ENCODE peak calls at places on chromosomes 1 and 21, in seven cellular contexts. One of them, this sample, is unnamed.

GRCh38 chr1:201264554-201264953 is 18.8 kb upstream of the PKP1 start:
- DNase-seq in progenitor cell of endocrine pancreas: no peak
- DNase-seq in activated CD8-positive, alpha-beta T cell treated with anti-CD3 and anti-CD28 coated beads for 36 hours: no peak
- DNase-seq in C1 segment of cervical spinal cord: no peak
- DNase-seq in CD14-positive monocyte: no peak
- DNase-seq in CD8-positive, alpha-beta T cell: no peak
- DNase-seq in NCI-H774: no peak
- DNase-seq in this sample: no peak

GRCh38 chr1:158354255-158354654 is 561 bp downstream of the CD1E start:
- DNase-seq in NCI-H774: no peak
- DNase-seq in CD8-positive, alpha-beta T cell: no peak
- DNase-seq in progenitor cell of endocrine pancreas: no peak
- DNase-seq in CD14-positive monocyte: no peak
- DNase-seq in activated CD8-positive, alpha-beta T cell treated with anti-CD3 and anti-CD28 coated beads for 36 hours: no peak
- DNase-seq in C1 segment of cervical spinal cord: no peak
- DNase-seq in this sample: no peak

GRCh38 chr1:88729297-88729696 is 45.2 kb downstream of the PKN2 start:
- DNase-seq in CD14-positive monocyte: no peak
- DNase-seq in progenitor cell of endocrine pancreas: no peak
- DNase-seq in activated CD8-positive, alpha-beta T cell treated with anti-CD3 and anti-CD28 coated beads for 36 hours: no peak
- DNase-seq in NCI-H774: no peak
- DNase-seq in CD8-positive, alpha-beta T cell: no peak
- DNase-seq in C1 segment of cervical spinal cord: no peak
- DNase-seq in this sample: no peak

GRCh38 chr1:88284666-88285366 is 399.3 kb upstream of the PKN2 start:
- DNase-seq in activated CD8-positive, alpha-beta T cell treated with anti-CD3 and anti-CD28 coated beads for 36 hours: no peak
- DNase-seq in progenitor cell of endocrine pancreas: no peak
- DNase-seq in CD8-positive, alpha-beta T cell: no peak
- DNase-seq in C1 segment of cervical spinal cord: no peak
- DNase-seq in NCI-H774: no peak
- DNase-seq in CD14-positive monocyte: no peak
- DNase-seq in this sample: no peak

GRCh38 chr1:12572506-12572905 is 45.5 kb downstream of the DHRS3 start:
- DNase-seq in CD8-positive, alpha-beta T cell: no peak
- DNase-seq in CD14-positive monocyte: no peak
- DNase-seq in activated CD8-positive, alpha-beta T cell treated with anti-CD3 and anti-CD28 coated beads for 36 hours: no peak
- DNase-seq in C1 segment of cervical spinal cord: no peak
- DNase-seq in progenitor cell of endocrine pancreas: no peak
- DNase-seq in NCI-H774: no peak
- DNase-seq in this sample: no peak

GRCh38 chr21:41280115-41280919 is 36.3 kb upstream of the FAM3B start:
- DNase-seq in C1 segment of cervical spinal cord: no peak
- DNase-seq in progenitor cell of endocrine pancreas: no peak
- DNase-seq in CD14-positive monocyte: no peak
- DNase-seq in activated CD8-positive, alpha-beta T cell treated with anti-CD3 and anti-CD28 coated beads for 36 hours: no peak
- DNase-seq in CD8-positive, alpha-beta T cell: no peak
- DNase-seq in NCI-H774: no peak
- DNase-seq in this sample: no peak

GRCh38 chr1:53398091-53398490 is 61.1 kb upstream of the DMRTB1 start:
- DNase-seq in C1 segment of cervical spinal cord: no peak
- DNase-seq in CD14-positive monocyte: no peak
- DNase-seq in NCI-H774: no peak
- DNase-seq in activated CD8-positive, alpha-beta T cell treated with anti-CD3 and anti-CD28 coated beads for 36 hours: no peak
- DNase-seq in progenitor cell of endocrine pancreas: no peak
- DNase-seq in CD8-positive, alpha-beta T cell: no peak
- DNase-seq in this sample: no peak

GRCh38 chr1:203548917-203549708 is 55.2 kb downstream of the OPTC start:
- DNase-seq in CD8-positive, alpha-beta T cell: no peak
- DNase-seq in activated CD8-positive, alpha-beta T cell treated with anti-CD3 and anti-CD28 coated beads for 36 hours: no peak
- DNase-seq in progenitor cell of endocrine pancreas: no peak
- DNase-seq in C1 segment of cervical spinal cord: no peak
- DNase-seq in CD14-positive monocyte: no peak
- DNase-seq in NCI-H774: no peak
- DNase-seq in this sample: peak; percentile 50

GRCh38 chr1:178020968-178021640 is 51.2 kb upstream of the SEC16B start:
- DNase-seq in C1 segment of cervical spinal cord: no peak
- DNase-seq in CD8-positive, alpha-beta T cell: no peak
- DNase-seq in activated CD8-positive, alpha-beta T cell treated with anti-CD3 and anti-CD28 coated beads for 36 hours: no peak
- DNase-seq in NCI-H774: no peak
- DNase-seq in CD14-positive monocyte: no peak
- DNase-seq in progenitor cell of endocrine pancreas: no peak
- DNase-seq in this sample: peak; percentile 82

GRCh38 chr1:22831729-22832413 is 121.2 kb downstream of the EPHB2 start:
- DNase-seq in progenitor cell of endocrine pancreas: no peak
- DNase-seq in C1 segment of cervical spinal cord: no peak
- DNase-seq in activated CD8-positive, alpha-beta T cell treated with anti-CD3 and anti-CD28 coated beads for 36 hours: peak; percentile 26
- DNase-seq in NCI-H774: no peak
- DNase-seq in CD14-positive monocyte: peak; percentile 83
- DNase-seq in CD8-positive, alpha-beta T cell: no peak
- DNase-seq in this sample: no peak

GRCh38 chr1:44907909-44908308 is 64.9 kb upstream of the PTCH2 start:
- DNase-seq in C1 segment of cervical spinal cord: no peak
- DNase-seq in CD8-positive, alpha-beta T cell: no peak
- DNase-seq in NCI-H774: no peak
- DNase-seq in activated CD8-positive, alpha-beta T cell treated with anti-CD3 and anti-CD28 coated beads for 36 hours: no peak
- DNase-seq in CD14-positive monocyte: no peak
- DNase-seq in progenitor cell of endocrine pancreas: no peak
- DNase-seq in this sample: no peak

GRCh38 chr1:208159542-208160258 is 84.5 kb downstream of the PLXNA2 start:
- DNase-seq in NCI-H774: no peak
- DNase-seq in CD14-positive monocyte: no peak
- DNase-seq in progenitor cell of endocrine pancreas: no peak
- DNase-seq in activated CD8-positive, alpha-beta T cell treated with anti-CD3 and anti-CD28 coated beads for 36 hours: no peak
- DNase-seq in C1 segment of cervical spinal cord: no peak
- DNase-seq in CD8-positive, alpha-beta T cell: no peak
- DNase-seq in this sample: no peak

GRCh38 chr1:192445849-192446489 is 129.2 kb downstream of the RGS21 start:
- DNase-seq in C1 segment of cervical spinal cord: no peak
- DNase-seq in activated CD8-positive, alpha-beta T cell treated with anti-CD3 and anti-CD28 coated beads for 36 hours: peak; percentile 71
- DNase-seq in CD8-positive, alpha-beta T cell: peak; percentile 64
- DNase-seq in CD14-positive monocyte: no peak
- DNase-seq in progenitor cell of endocrine pancreas: peak; percentile 39
- DNase-seq in NCI-H774: peak; percentile 6
- DNase-seq in this sample: peak; percentile 3

GRCh38 chr1:204313675-204314074 is 46.1 kb downstream of the PLEKHA6 start:
- DNase-seq in progenitor cell of endocrine pancreas: no peak
- DNase-seq in CD8-positive, alpha-beta T cell: no peak
- DNase-seq in activated CD8-positive, alpha-beta T cell treated with anti-CD3 and anti-CD28 coated beads for 36 hours: no peak
- DNase-seq in C1 segment of cervical spinal cord: no peak
- DNase-seq in NCI-H774: no peak
- DNase-seq in CD14-positive monocyte: no peak
- DNase-seq in this sample: peak; percentile 97

GRCh38 chr1:4689941-4690635 is 35.7 kb downstream of the AJAP1 start:
- DNase-seq in CD14-positive monocyte: no peak
- DNase-seq in C1 segment of cervical spinal cord: no peak
- DNase-seq in activated CD8-positive, alpha-beta T cell treated with anti-CD3 and anti-CD28 coated beads for 36 hours: no peak
- DNase-seq in CD8-positive, alpha-beta T cell: no peak
- DNase-seq in NCI-H774: no peak
- DNase-seq in progenitor cell of endocrine pancreas: no peak
- DNase-seq in this sample: no peak

GRCh38 chr1:219209578-219209977 is 35.9 kb downstream of the LYPLAL1 start:
- DNase-seq in CD14-positive monocyte: no peak
- DNase-seq in CD8-positive, alpha-beta T cell: no peak
- DNase-seq in C1 segment of cervical spinal cord: no peak
- DNase-seq in activated CD8-positive, alpha-beta T cell treated with anti-CD3 and anti-CD28 coated beads for 36 hours: no peak
- DNase-seq in progenitor cell of endocrine pancreas: no peak
- DNase-seq in NCI-H774: no peak
- DNase-seq in this sample: no peak

GRCh38 chr1:67536957-67537646 is 106.9 kb upstream of the SERBP1 start:
- DNase-seq in CD8-positive, alpha-beta T cell: no peak
- DNase-seq in CD14-positive monocyte: no peak
- DNase-seq in NCI-H774: no peak
- DNase-seq in C1 segment of cervical spinal cord: peak; percentile 13
- DNase-seq in activated CD8-positive, alpha-beta T cell treated with anti-CD3 and anti-CD28 coated beads for 36 hours: no peak
- DNase-seq in progenitor cell of endocrine pancreas: no peak
- DNase-seq in this sample: no peak

GRCh38 chr1:11740258-11741192 is 4.6 kb downstream of the AGTRAP start:
- DNase-seq in activated CD8-positive, alpha-beta T cell treated with anti-CD3 and anti-CD28 coated beads for 36 hours: peak; percentile 59
- DNase-seq in CD8-positive, alpha-beta T cell: no peak
- DNase-seq in NCI-H774: no peak
- DNase-seq in CD14-positive monocyte: no peak
- DNase-seq in C1 segment of cervical spinal cord: no peak
- DNase-seq in progenitor cell of endocrine pancreas: no peak
- DNase-seq in this sample: no peak

GRCh38 chr21:33300701-33301631 is 23.8 kb upstream of the IFNAR1 start:
- DNase-seq in progenitor cell of endocrine pancreas: no peak
- DNase-seq in C1 segment of cervical spinal cord: no peak
- DNase-seq in CD8-positive, alpha-beta T cell: no peak
- DNase-seq in NCI-H774: peak; percentile 61
- DNase-seq in CD14-positive monocyte: peak; percentile 82
- DNase-seq in activated CD8-positive, alpha-beta T cell treated with anti-CD3 and anti-CD28 coated beads for 36 hours: no peak
- DNase-seq in this sample: no peak

GRCh38 chr1:178412400-178412770 is 84.4 kb downstream of the CLEC20A start:
- DNase-seq in CD14-positive monocyte: no peak
- DNase-seq in CD8-positive, alpha-beta T cell: no peak
- DNase-seq in progenitor cell of endocrine pancreas: no peak
- DNase-seq in NCI-H774: no peak
- DNase-seq in activated CD8-positive, alpha-beta T cell treated with anti-CD3 and anti-CD28 coated beads for 36 hours: no peak
- DNase-seq in C1 segment of cervical spinal cord: no peak
- DNase-seq in this sample: no peak

GRCh38 chr1:92832537-92833160 is 809 bp downstream of the RPL5 start:
- DNase-seq in C1 segment of cervical spinal cord: no peak
- DNase-seq in progenitor cell of endocrine pancreas: no peak
- DNase-seq in CD14-positive monocyte: no peak
- DNase-seq in NCI-H774: no peak
- DNase-seq in CD8-positive, alpha-beta T cell: no peak
- DNase-seq in activated CD8-positive, alpha-beta T cell treated with anti-CD3 and anti-CD28 coated beads for 36 hours: no peak
- DNase-seq in this sample: peak; percentile 54

GRCh38 chr1:25683731-25684130 is 67.1 kb downstream of the MAN1C1 start:
- DNase-seq in NCI-H774: no peak
- DNase-seq in activated CD8-positive, alpha-beta T cell treated with anti-CD3 and anti-CD28 coated beads for 36 hours: no peak
- DNase-seq in C1 segment of cervical spinal cord: no peak
- DNase-seq in CD14-positive monocyte: no peak
- DNase-seq in CD8-positive, alpha-beta T cell: no peak
- DNase-seq in progenitor cell of endocrine pancreas: no peak
- DNase-seq in this sample: no peak

GRCh38 chr1:245160288-245160687 is 5.5 kb downstream of the KIF26B start:
- DNase-seq in CD8-positive, alpha-beta T cell: no peak
- DNase-seq in CD14-positive monocyte: no peak
- DNase-seq in activated CD8-positive, alpha-beta T cell treated with anti-CD3 and anti-CD28 coated beads for 36 hours: no peak
- DNase-seq in NCI-H774: no peak
- DNase-seq in C1 segment of cervical spinal cord: no peak
- DNase-seq in progenitor cell of endocrine pancreas: no peak
- DNase-seq in this sample: no peak

GRCh38 chr1:240465531-240465940 is 146.4 kb downstream of the GREM2 start:
- DNase-seq in NCI-H774: no peak
- DNase-seq in CD8-positive, alpha-beta T cell: no peak
- DNase-seq in progenitor cell of endocrine pancreas: no peak
- DNase-seq in C1 segment of cervical spinal cord: no peak
- DNase-seq in activated CD8-positive, alpha-beta T cell treated with anti-CD3 and anti-CD28 coated beads for 36 hours: no peak
- DNase-seq in CD14-positive monocyte: no peak
- DNase-seq in this sample: no peak

GRCh38 chr1:118254001-118254400 is 69.0 kb upstream of the SPAG17 start:
- DNase-seq in CD14-positive monocyte: no peak
- DNase-seq in progenitor cell of endocrine pancreas: no peak
- DNase-seq in NCI-H774: no peak
- DNase-seq in activated CD8-positive, alpha-beta T cell treated with anti-CD3 and anti-CD28 coated beads for 36 hours: no peak
- DNase-seq in C1 segment of cervical spinal cord: no peak
- DNase-seq in CD8-positive, alpha-beta T cell: no peak
- DNase-seq in this sample: peak; percentile 22

GRCh38 chr1:24793762-24794161 is 48.5 kb downstream of the CLIC4 start:
- DNase-seq in CD8-positive, alpha-beta T cell: no peak
- DNase-seq in progenitor cell of endocrine pancreas: no peak
- DNase-seq in activated CD8-positive, alpha-beta T cell treated with anti-CD3 and anti-CD28 coated beads for 36 hours: no peak
- DNase-seq in CD14-positive monocyte: no peak
- DNase-seq in C1 segment of cervical spinal cord: no peak
- DNase-seq in NCI-H774: no peak
- DNase-seq in this sample: no peak

GRCh38 chr1:183942933-183943693 is 94.4 kb downstream of the COLGALT2 start:
- DNase-seq in NCI-H774: no peak
- DNase-seq in CD14-positive monocyte: no peak
- DNase-seq in CD8-positive, alpha-beta T cell: no peak
- DNase-seq in progenitor cell of endocrine pancreas: no peak
- DNase-seq in activated CD8-positive, alpha-beta T cell treated with anti-CD3 and anti-CD28 coated beads for 36 hours: no peak
- DNase-seq in C1 segment of cervical spinal cord: no peak
- DNase-seq in this sample: no peak

GRCh38 chr1:42209516-42210370 is 45.2 kb upstream of the GUCA2A start:
- DNase-seq in C1 segment of cervical spinal cord: no peak
- DNase-seq in CD8-positive, alpha-beta T cell: no peak
- DNase-seq in activated CD8-positive, alpha-beta T cell treated with anti-CD3 and anti-CD28 coated beads for 36 hours: no peak
- DNase-seq in CD14-positive monocyte: no peak
- DNase-seq in progenitor cell of endocrine pancreas: no peak
- DNase-seq in NCI-H774: no peak
- DNase-seq in this sample: no peak

GRCh38 chr21:44868707-44869106 is 4.8 kb downstream of the PTTG1IP start:
- DNase-seq in NCI-H774: no peak
- DNase-seq in activated CD8-positive, alpha-beta T cell treated with anti-CD3 and anti-CD28 coated beads for 36 hours: no peak
- DNase-seq in CD8-positive, alpha-beta T cell: no peak
- DNase-seq in progenitor cell of endocrine pancreas: no peak
- DNase-seq in CD14-positive monocyte: no peak
- DNase-seq in C1 segment of cervical spinal cord: no peak
- DNase-seq in this sample: no peak

GRCh38 chr1:51299185-51299584 is 31.2 kb downstream of the TTC39A start:
- DNase-seq in progenitor cell of endocrine pancreas: no peak
- DNase-seq in C1 segment of cervical spinal cord: no peak
- DNase-seq in CD8-positive, alpha-beta T cell: no peak
- DNase-seq in NCI-H774: no peak
- DNase-seq in CD14-positive monocyte: no peak
- DNase-seq in activated CD8-positive, alpha-beta T cell treated with anti-CD3 and anti-CD28 coated beads for 36 hours: no peak
- DNase-seq in this sample: no peak

GRCh38 chr1:205626216-205626615 is 5.6 kb downstream of the ELK4 start:
- DNase-seq in progenitor cell of endocrine pancreas: no peak
- DNase-seq in activated CD8-positive, alpha-beta T cell treated with anti-CD3 and anti-CD28 coated beads for 36 hours: no peak
- DNase-seq in C1 segment of cervical spinal cord: no peak
- DNase-seq in NCI-H774: no peak
- DNase-seq in CD8-positive, alpha-beta T cell: no peak
- DNase-seq in CD14-positive monocyte: no peak
- DNase-seq in this sample: no peak

GRCh38 chr1:229199892-229200291 is 71.0 kb upstream of the RAB4A start:
- DNase-seq in NCI-H774: no peak
- DNase-seq in CD8-positive, alpha-beta T cell: no peak
- DNase-seq in CD14-positive monocyte: no peak
- DNase-seq in progenitor cell of endocrine pancreas: no peak
- DNase-seq in C1 segment of cervical spinal cord: no peak
- DNase-seq in activated CD8-positive, alpha-beta T cell treated with anti-CD3 and anti-CD28 coated beads for 36 hours: no peak
- DNase-seq in this sample: no peak

GRCh38 chr1:243495442-243496172 is 239.8 kb downstream of the SDCCAG8 start:
- DNase-seq in activated CD8-positive, alpha-beta T cell treated with anti-CD3 and anti-CD28 coated beads for 36 hours: no peak
- DNase-seq in C1 segment of cervical spinal cord: no peak
- DNase-seq in NCI-H774: no peak
- DNase-seq in CD14-positive monocyte: no peak
- DNase-seq in progenitor cell of endocrine pancreas: no peak
- DNase-seq in CD8-positive, alpha-beta T cell: no peak
- DNase-seq in this sample: no peak

GRCh38 chr21:42010507-42011493 is 640 bp upstream of the ZBTB21 start:
- DNase-seq in CD14-positive monocyte: no peak
- DNase-seq in activated CD8-positive, alpha-beta T cell treated with anti-CD3 and anti-CD28 coated beads for 36 hours: peak; percentile 27
- DNase-seq in NCI-H774: peak; percentile 21
- DNase-seq in CD8-positive, alpha-beta T cell: peak; percentile 38
- DNase-seq in C1 segment of cervical spinal cord: peak; percentile 45
- DNase-seq in progenitor cell of endocrine pancreas: peak; percentile 31
- DNase-seq in this sample: peak; percentile 56

This sample was measured in NCI-H146.